ENCODE peak calls at places on chromosomes 6 and 20, in eight cellular contexts. F is GM13976, D is mesothelial cell of epicardium, T is AG04450, M is osteoblast, H is upper lobe of right lung, U is cardiac muscle cell, N is tibial nerve. P is an unnamed sample.

GRCh38 chr6:88513920-88514319 is 347.8 kb upstream of the CNR1 start:
- DNase-seq in M (no peak), T (no peak), D (no peak), H (no peak), U (no peak), F (no peak), N (no peak), P (no peak)

GRCh38 chr20:63572788-63573738 is 976 bp downstream of the HELZ2 start:
- DNase-seq in T (no peak), F (no peak), D (no peak), N (no peak), M (peak), U (no peak), H (no peak), P (no peak)

GRCh38 chr6:82246802-82247633 is 526 bp downstream of the IBTK start:
- DNase-seq in M (peak), U (peak), F (peak), D (peak), T (no peak), N (no peak), H (no peak), P (peak)

GRCh38 chr6:42896178-42896719 is 16.8 kb downstream of the RPL7L1 start:
- DNase-seq in D (no peak), H (no peak), N (no peak), F (no peak), U (no peak), T (no peak), M (no peak), P (no peak)

GRCh38 chr20:45060341-45060740 is 40.6 kb downstream of the KCNS1 start:
- DNase-seq in T (no peak), D (no peak), U (no peak), F (no peak), H (no peak), N (no peak), M (peak), P (no peak)

GRCh38 chr6:33297406-33297955 is 1.3 kb downstream of the RGL2 start:
- DNase-seq in D (no peak), N (no peak), F (peak), H (peak), T (no peak), U (peak), M (peak), P (peak)

GRCh38 chr6:14747881-14748520 is 497.9 kb upstream of the JARID2 start:
- DNase-seq in U (no peak), D (no peak), H (no peak), M (peak), T (no peak), F (no peak), N (no peak), P (no peak)

GRCh38 chr6:158207452-158207788 is 39.3 kb downstream of the GTF2H5 start:
- DNase-seq in U (no peak), M (peak), N (no peak), H (no peak), T (no peak), F (peak), D (no peak), P (no peak)

GRCh38 chr6:28446818-28447511 is 3.7 kb upstream of the ZSCAN23 start:
- DNase-seq in M (peak), F (no peak), D (peak), U (peak), N (no peak), H (no peak), T (no peak), P (peak)

GRCh38 chr6:3838992-3839867 is 9.9 kb upstream of the FAM50B start:
- DNase-seq in U (no peak), M (no peak), N (no peak), T (no peak), F (no peak), D (no peak), H (no peak), P (no peak)

GRCh38 chr6:157151989-157152388 is 171.3 kb downstream of the TMEM242 start:
- DNase-seq in T (no peak), N (no peak), M (peak), H (no peak), F (no peak), D (no peak), U (no peak), P (no peak)

GRCh38 chr6:152380993-152381898 is 255.9 kb downstream of the SYNE1 start:
- DNase-seq in U (peak), N (peak), F (no peak), M (peak), T (peak), H (peak), D (peak), P (no peak)

GRCh38 chr20:9147553-9148024 is 78.7 kb downstream of the PLCB4 start:
- DNase-seq in N (no peak), T (no peak), F (no peak), D (no peak), H (no peak), U (no peak), M (peak), P (no peak)

GRCh38 chr6:51644426-51644825 is 443.0 kb downstream of the PKHD1 start:
- DNase-seq in H (no peak), T (no peak), F (no peak), M (no peak), U (no peak), D (no peak), N (no peak), P (no peak)

GRCh38 chr6:24188571-24188970 is 62.6 kb downstream of the NRSN1 start:
- DNase-seq in T (no peak), H (no peak), N (no peak), M (no peak), D (no peak), U (no peak), F (no peak), P (no peak)

GRCh38 chr20:9344080-9344920 is 170.1 kb upstream of the LAMP5 start:
- DNase-seq in U (no peak), T (no peak), D (no peak), F (no peak), H (no peak), N (no peak), M (no peak), P (no peak)

GRCh38 chr6:122289721-122290501 is 109.5 kb upstream of the HSF2 start:
- DNase-seq in H (no peak), M (no peak), U (peak), D (no peak), T (no peak), F (no peak), N (no peak), P (peak)

GRCh38 chr6:167157867-167158266 is at the start of gene GPR31:
- DNase-seq in U (no peak), N (no peak), T (no peak), M (no peak), F (no peak), D (no peak), H (no peak), P (no peak)

GRCh38 chr6:167161895-167162467 is 4.2 kb upstream of the GPR31 start:
- DNase-seq in H (no peak), D (no peak), U (no peak), N (no peak), T (no peak), M (no peak), F (no peak), P (no peak)

GRCh38 chr6:167162591-167162990 is 4.8 kb upstream of the GPR31 start:
- DNase-seq in T (no peak), F (no peak), H (no peak), M (no peak), D (no peak), U (no peak), N (no peak), P (no peak)

GRCh38 chr6:167165887-167166471 is 8.2 kb upstream of the GPR31 start:
- DNase-seq in F (no peak), N (no peak), D (no peak), M (no peak), T (no peak), U (no peak), H (no peak), P (no peak)

GRCh38 chr6:167163476-167164011 is 5.8 kb upstream of the GPR31 start:
- DNase-seq in M (no peak), D (no peak), F (no peak), U (no peak), T (no peak), H (no peak), N (no peak), P (no peak)
- TF ChIP-seq CTCF in M (no peak), D (no peak), F (no peak), U (no peak), T (no peak), H (no peak), N (no peak), P (no peak)

DNA sequence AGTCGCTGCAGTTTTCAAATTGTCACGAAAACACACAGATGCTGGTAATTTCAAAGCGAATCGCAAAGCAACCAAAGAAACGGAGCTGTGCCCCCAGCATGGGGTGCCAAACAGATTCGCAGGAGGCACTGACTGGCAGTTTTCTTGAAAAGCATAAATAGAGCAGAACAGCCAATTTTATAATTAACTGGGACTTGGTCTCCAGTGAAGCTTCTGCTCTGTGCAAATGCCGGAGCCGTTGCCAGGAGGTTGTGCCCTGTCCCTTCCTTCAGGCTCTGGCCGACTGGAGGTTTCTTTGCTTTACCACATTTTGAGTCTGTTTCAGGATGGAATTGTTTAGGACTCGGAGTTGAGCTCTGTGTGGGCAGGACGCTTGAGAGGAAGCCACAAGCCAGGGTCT is 18.9 kb downstream of the ARHGAP40 start:
- DNase-seq in H (no peak), U (no peak), M (no peak), D (no peak), N (no peak), T (no peak), F (no peak), P (no peak)
- TF ChIP-seq CTCF in H (no peak), U (no peak), M (no peak), D (no peak), N (no peak), T (no peak), F (no peak), P (no peak)

GRCh38 chr20:39075731-39076130 is 113.6 kb downstream of the DHX35 start:
- DNase-seq in F (no peak), T (no peak), D (no peak), M (no peak), U (no peak), N (no peak), H (no peak), P (no peak)
- TF ChIP-seq CTCF in F (no peak), T (no peak), D (no peak), M (no peak), U (no peak), N (no peak), H (no peak), P (no peak)

GRCh38 chr6:84224251-84224650 is 3.2 kb downstream of the CEP162 start:
- DNase-seq in F (no peak), U (no peak), T (no peak), M (no peak), N (no peak), D (no peak), H (no peak), P (peak)
- TF ChIP-seq CTCF in F (no peak), U (no peak), T (no peak), M (no peak), N (no peak), D (no peak), H (no peak), P (no peak)

GRCh38 chr6:5275497-5275896 is 14.2 kb downstream of the FARS2 start:
- DNase-seq in M (no peak), D (no peak), F (no peak), U (no peak), H (no peak), N (no peak), T (no peak), P (no peak)
- TF ChIP-seq CTCF in M (peak), D (no peak), F (no peak), U (peak), H (no peak), N (no peak), T (peak), P (no peak)

GRCh38 chr6:38284772-38285406 is 354.8 kb downstream of the BTBD9 start:
- DNase-seq in U (no peak), N (no peak), D (no peak), T (no peak), H (no peak), M (no peak), F (no peak), P (peak)

GRCh38 chr6:38287487-38287886 is 352.2 kb downstream of the BTBD9 start:
- DNase-seq in D (no peak), F (no peak), H (no peak), N (no peak), M (no peak), T (no peak), U (no peak), P (no peak)

GRCh38 chr6:38281131-38281530 is 358.6 kb downstream of the BTBD9 start:
- DNase-seq in M (no peak), N (no peak), H (no peak), D (no peak), F (no peak), U (no peak), T (no peak), P (no peak)

GRCh38 chr6:38282911-38283310 is 356.8 kb downstream of the BTBD9 start:
- DNase-seq in H (no peak), T (no peak), N (no peak), M (peak), F (no peak), U (no peak), D (no peak), P (no peak)

GRCh38 chr6:38283734-38284362 is 355.9 kb downstream of the BTBD9 start:
- DNase-seq in T (no peak), N (no peak), H (no peak), U (no peak), M (no peak), F (no peak), D (no peak), P (peak)
- TF ChIP-seq CTCF in T (no peak), N (no peak), H (no peak), U (no peak), M (no peak), F (no peak), D (no peak), P (no peak)

GRCh38 chr6:137589067-137589848 is 95.1 kb upstream of the OLIG3 start:
- DNase-seq in U (peak), T (peak), M (peak), D (no peak), H (no peak), N (no peak), F (peak), P (peak)
- TF ChIP-seq CTCF in U (peak), T (peak), M (peak), D (peak), H (peak), N (no peak), F (peak), P (peak)

P was measured in NB4.